ENCODE peak calls at places on chromosomes 16 and 17, in eight cellular contexts. One of them, this sample, is unnamed.

GRCh38 chr16:74747716-74748041 is 26.9 kb downstream of the FA2H start:
- DNase-seq in breast epithelium: no peak
- DNase-seq in suprapubic skin: no peak
- DNase-seq in vagina: no peak
- DNase-seq in stomach: no peak
- DNase-seq in endothelial cell of umbilical vein: no peak
- DNase-seq in spleen: peak
- DNase-seq in HCT116: no peak
- DNase-seq in this sample: no peak

GRCh38 chr17:20823890-20824289 is 218.9 kb downstream of the USP22 start:
- DNase-seq in breast epithelium: no peak
- DNase-seq in suprapubic skin: no peak
- DNase-seq in vagina: no peak
- DNase-seq in stomach: no peak
- DNase-seq in endothelial cell of umbilical vein: no peak
- DNase-seq in spleen: no peak
- DNase-seq in HCT116: no peak
- DNase-seq in this sample: no peak

GRCh38 chr17:17685775-17686291 is 4.6 kb downstream of the RAI1 start:
- DNase-seq in breast epithelium: no peak
- DNase-seq in suprapubic skin: no peak
- DNase-seq in vagina: no peak
- DNase-seq in stomach: peak
- DNase-seq in endothelial cell of umbilical vein: peak
- DNase-seq in spleen: no peak
- DNase-seq in HCT116: peak
- DNase-seq in this sample: peak

GRCh38 chr17:77264617-77265230 is 124.0 kb downstream of the SEC14L1 start:
- DNase-seq in breast epithelium: no peak
- DNase-seq in suprapubic skin: no peak
- DNase-seq in vagina: no peak
- DNase-seq in stomach: no peak
- DNase-seq in endothelial cell of umbilical vein: no peak
- DNase-seq in spleen: no peak
- DNase-seq in HCT116: no peak
- DNase-seq in this sample: no peak

GRCh38 chr16:80015566-80015965 is 415.0 kb upstream of the MAF start:
- DNase-seq in breast epithelium: no peak
- DNase-seq in suprapubic skin: no peak
- DNase-seq in vagina: no peak
- DNase-seq in stomach: no peak
- DNase-seq in endothelial cell of umbilical vein: no peak
- DNase-seq in spleen: no peak
- DNase-seq in HCT116: no peak
- DNase-seq in this sample: no peak

GRCh38 chr16:11871193-11871592 is 19.9 kb upstream of the RSL1D1 start:
- DNase-seq in breast epithelium: no peak
- DNase-seq in suprapubic skin: no peak
- DNase-seq in vagina: no peak
- DNase-seq in stomach: no peak
- DNase-seq in endothelial cell of umbilical vein: peak
- DNase-seq in spleen: no peak
- DNase-seq in HCT116: no peak
- DNase-seq in this sample: no peak

GRCh38 chr17:59893617-59894100 is 738 bp downstream of the RPS6KB1 start:
- DNase-seq in breast epithelium: no peak
- DNase-seq in suprapubic skin: no peak
- DNase-seq in vagina: no peak
- DNase-seq in stomach: no peak
- DNase-seq in endothelial cell of umbilical vein: peak
- DNase-seq in spleen: no peak
- DNase-seq in HCT116: no peak
- DNase-seq in this sample: no peak

GRCh38 chr17:56230660-56231059 is 77.4 kb downstream of the ANKFN1 start:
- DNase-seq in breast epithelium: no peak
- DNase-seq in suprapubic skin: no peak
- DNase-seq in vagina: no peak
- DNase-seq in stomach: no peak
- DNase-seq in endothelial cell of umbilical vein: no peak
- DNase-seq in spleen: no peak
- DNase-seq in HCT116: no peak
- DNase-seq in this sample: no peak

GRCh38 chr17:27506348-27507218 is 50.3 kb downstream of the KSR1 start:
- DNase-seq in breast epithelium: no peak
- DNase-seq in suprapubic skin: no peak
- DNase-seq in vagina: no peak
- DNase-seq in stomach: no peak
- DNase-seq in endothelial cell of umbilical vein: no peak
- DNase-seq in spleen: no peak
- DNase-seq in HCT116: no peak
- DNase-seq in this sample: no peak

GRCh38 chr16:12231666-12232065 is 255.1 kb downstream of the SNX29 start:
- DNase-seq in breast epithelium: no peak
- DNase-seq in suprapubic skin: no peak
- DNase-seq in vagina: no peak
- DNase-seq in stomach: no peak
- DNase-seq in endothelial cell of umbilical vein: peak
- DNase-seq in spleen: no peak
- DNase-seq in HCT116: no peak
- DNase-seq in this sample: no peak

GRCh38 chr17:78961571-78961970 is 18.2 kb downstream of the LGALS3BP start:
- DNase-seq in breast epithelium: no peak
- DNase-seq in suprapubic skin: no peak
- DNase-seq in vagina: no peak
- DNase-seq in stomach: no peak
- DNase-seq in endothelial cell of umbilical vein: no peak
- DNase-seq in spleen: no peak
- DNase-seq in HCT116: no peak
- DNase-seq in this sample: no peak

GRCh38 chr17:78959803-78960202 is 19.9 kb downstream of the LGALS3BP start:
- DNase-seq in breast epithelium: no peak
- DNase-seq in suprapubic skin: no peak
- DNase-seq in vagina: no peak
- DNase-seq in stomach: no peak
- DNase-seq in endothelial cell of umbilical vein: no peak
- DNase-seq in spleen: no peak
- DNase-seq in HCT116: no peak
- DNase-seq in this sample: no peak

GRCh38 chr17:78963378-78963777 is 16.3 kb downstream of the LGALS3BP start:
- DNase-seq in breast epithelium: no peak
- DNase-seq in suprapubic skin: no peak
- DNase-seq in vagina: no peak
- DNase-seq in stomach: no peak
- DNase-seq in endothelial cell of umbilical vein: no peak
- DNase-seq in spleen: no peak
- DNase-seq in HCT116: no peak
- DNase-seq in this sample: no peak

GRCh38 chr17:78960945-78961344 is 18.8 kb downstream of the LGALS3BP start:
- DNase-seq in breast epithelium: peak
- DNase-seq in suprapubic skin: no peak
- DNase-seq in vagina: no peak
- DNase-seq in stomach: peak
- DNase-seq in endothelial cell of umbilical vein: no peak
- DNase-seq in spleen: no peak
- DNase-seq in HCT116: no peak
- DNase-seq in this sample: no peak

GRCh38 chr17:78962345-78962983 is 17.3 kb downstream of the LGALS3BP start:
- DNase-seq in breast epithelium: no peak
- DNase-seq in suprapubic skin: no peak
- DNase-seq in vagina: no peak
- DNase-seq in stomach: peak
- DNase-seq in endothelial cell of umbilical vein: no peak
- DNase-seq in spleen: no peak
- DNase-seq in HCT116: peak
- DNase-seq in this sample: no peak
- H3K27ac ChIP-seq in breast epithelium: no peak
- H3K27ac ChIP-seq in suprapubic skin: no peak
- H3K27ac ChIP-seq in vagina: no peak
- H3K27ac ChIP-seq in stomach: no peak
- H3K27ac ChIP-seq in endothelial cell of umbilical vein: no peak
- H3K27ac ChIP-seq in spleen: no peak
- H3K27ac ChIP-seq in HCT116: no peak
- H3K27ac ChIP-seq in this sample: no peak

DNA sequence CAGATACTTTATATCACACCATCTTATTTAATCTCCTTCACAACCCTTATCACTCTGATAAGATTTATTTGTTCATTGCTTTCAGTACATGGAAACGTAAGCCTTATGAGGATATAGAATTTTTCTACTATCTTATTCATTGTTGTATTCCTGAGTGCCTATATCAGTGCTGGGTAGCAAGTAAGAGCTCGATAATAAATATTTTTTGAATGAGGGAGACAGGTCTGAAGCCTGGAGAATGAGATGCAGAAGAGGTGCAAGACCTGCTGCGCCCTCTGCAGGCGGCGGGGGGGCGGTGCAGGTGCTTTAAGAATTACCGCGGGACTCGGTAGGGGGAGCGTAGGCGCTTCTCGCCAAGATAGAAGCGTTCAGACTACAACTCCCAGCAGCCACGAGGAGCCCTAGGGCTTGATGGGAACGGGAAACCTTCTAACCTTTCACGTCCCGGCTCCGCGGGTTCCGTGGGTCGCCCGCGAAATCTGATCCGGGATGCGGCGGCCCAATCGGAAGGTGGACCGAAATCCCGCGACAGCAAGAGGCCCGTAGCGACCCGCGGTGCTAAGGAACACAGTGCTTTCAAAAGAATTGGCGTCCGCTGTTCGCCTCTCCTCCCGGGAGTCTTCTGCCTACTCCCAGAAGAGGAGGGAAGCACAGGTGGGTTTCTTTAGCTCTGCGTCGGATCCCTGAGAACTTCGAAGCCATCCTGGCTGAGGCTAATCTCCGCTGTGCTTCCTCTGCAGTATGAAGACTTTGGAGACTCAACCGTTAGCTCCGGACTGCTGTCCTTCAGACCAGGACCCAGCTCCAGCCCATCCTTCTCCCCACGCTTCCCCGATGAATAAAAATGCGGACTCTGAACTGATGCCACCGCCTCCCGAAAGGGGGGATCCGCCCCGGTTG is at the start of gene WRAP53:
- DNase-seq in breast epithelium: peak
- DNase-seq in suprapubic skin: peak
- DNase-seq in vagina: no peak
- DNase-seq in stomach: peak
- DNase-seq in endothelial cell of umbilical vein: peak
- DNase-seq in spleen: peak
- DNase-seq in HCT116: peak
- DNase-seq in this sample: peak
- TF ChIP-seq POLR2A in breast epithelium: no peak
- TF ChIP-seq POLR2A in suprapubic skin: no peak
- TF ChIP-seq POLR2A in vagina: no peak
- TF ChIP-seq POLR2A in stomach: no peak
- TF ChIP-seq POLR2A in endothelial cell of umbilical vein: peak
- TF ChIP-seq POLR2A in spleen: no peak
- TF ChIP-seq POLR2A in HCT116: peak
- TF ChIP-seq POLR2A in this sample: peak

GRCh38 chr17:65064452-65065019 is 8.0 kb upstream of the GNA13 start:
- DNase-seq in breast epithelium: peak
- DNase-seq in suprapubic skin: no peak
- DNase-seq in vagina: no peak
- DNase-seq in stomach: no peak
- DNase-seq in endothelial cell of umbilical vein: no peak
- DNase-seq in spleen: no peak
- DNase-seq in HCT116: no peak
- DNase-seq in this sample: peak

GRCh38 chr17:65060855-65061254 is 4.3 kb upstream of the GNA13 start:
- DNase-seq in breast epithelium: no peak
- DNase-seq in suprapubic skin: no peak
- DNase-seq in vagina: no peak
- DNase-seq in stomach: no peak
- DNase-seq in endothelial cell of umbilical vein: no peak
- DNase-seq in spleen: no peak
- DNase-seq in HCT116: no peak
- DNase-seq in this sample: no peak

GRCh38 chr17:65061621-65062020 is 5.1 kb upstream of the GNA13 start:
- DNase-seq in breast epithelium: no peak
- DNase-seq in suprapubic skin: no peak
- DNase-seq in vagina: no peak
- DNase-seq in stomach: no peak
- DNase-seq in endothelial cell of umbilical vein: no peak
- DNase-seq in spleen: no peak
- DNase-seq in HCT116: no peak
- DNase-seq in this sample: no peak

GRCh38 chr17:65058615-65059014 is 2.1 kb upstream of the GNA13 start:
- DNase-seq in breast epithelium: peak
- DNase-seq in suprapubic skin: no peak
- DNase-seq in vagina: no peak
- DNase-seq in stomach: peak
- DNase-seq in endothelial cell of umbilical vein: no peak
- DNase-seq in spleen: no peak
- DNase-seq in HCT116: no peak
- DNase-seq in this sample: peak

GRCh38 chr17:65062168-65062915 is 5.8 kb upstream of the GNA13 start:
- DNase-seq in breast epithelium: no peak
- DNase-seq in suprapubic skin: no peak
- DNase-seq in vagina: no peak
- DNase-seq in stomach: no peak
- DNase-seq in endothelial cell of umbilical vein: no peak
- DNase-seq in spleen: no peak
- DNase-seq in HCT116: no peak
- DNase-seq in this sample: no peak
- TF ChIP-seq POLR2AphosphoS5 in breast epithelium: no peak
- TF ChIP-seq POLR2AphosphoS5 in suprapubic skin: no peak
- TF ChIP-seq POLR2AphosphoS5 in vagina: peak
- TF ChIP-seq POLR2AphosphoS5 in stomach: no peak
- TF ChIP-seq POLR2AphosphoS5 in endothelial cell of umbilical vein: no peak
- TF ChIP-seq POLR2AphosphoS5 in spleen: peak
- TF ChIP-seq POLR2AphosphoS5 in HCT116: no peak
- TF ChIP-seq POLR2AphosphoS5 in this sample: peak

GRCh38 chr17:38691154-38691553 is 13.9 kb upstream of the MLLT6 start:
- DNase-seq in breast epithelium: no peak
- DNase-seq in suprapubic skin: no peak
- DNase-seq in vagina: no peak
- DNase-seq in stomach: no peak
- DNase-seq in endothelial cell of umbilical vein: no peak
- DNase-seq in spleen: no peak
- DNase-seq in HCT116: no peak
- DNase-seq in this sample: no peak

GRCh38 chr17:38697061-38697820 is 7.8 kb upstream of the MLLT6 start:
- DNase-seq in breast epithelium: no peak
- DNase-seq in suprapubic skin: no peak
- DNase-seq in vagina: no peak
- DNase-seq in stomach: no peak
- DNase-seq in endothelial cell of umbilical vein: no peak
- DNase-seq in spleen: no peak
- DNase-seq in HCT116: no peak
- DNase-seq in this sample: no peak

DNA sequence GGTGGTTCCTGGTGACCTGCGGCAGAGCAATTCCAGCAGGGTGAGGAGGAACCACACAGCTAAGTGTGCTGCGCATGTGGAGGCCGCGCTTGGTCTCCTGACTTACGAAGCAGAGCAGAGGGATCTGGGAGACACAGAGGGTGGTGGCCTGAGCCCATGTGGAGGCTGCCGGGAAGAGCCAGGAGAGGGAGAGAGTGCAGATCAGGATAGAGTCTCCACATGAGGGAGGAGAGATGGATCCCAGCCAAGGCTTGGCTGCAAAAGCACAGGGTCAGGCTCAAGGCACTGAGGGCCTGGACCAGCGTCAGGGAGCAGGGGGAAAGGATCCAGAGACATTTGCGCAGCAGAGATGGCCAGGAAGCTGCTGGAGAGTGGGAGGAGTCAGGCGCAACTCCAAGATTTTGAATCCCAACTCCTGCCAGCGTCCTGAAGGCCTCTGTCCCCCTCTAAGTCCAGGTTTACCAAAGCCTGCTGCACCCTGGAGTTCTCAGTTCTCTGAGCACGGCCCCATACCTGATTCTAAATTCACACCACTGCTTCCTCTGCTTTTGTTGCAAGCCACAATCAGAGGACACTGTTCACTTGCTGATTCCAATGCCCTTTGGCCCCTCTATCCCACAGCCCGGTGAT is 11.3 kb upstream of the MLLT6 start:
- DNase-seq in breast epithelium: peak
- DNase-seq in suprapubic skin: peak
- DNase-seq in vagina: no peak
- DNase-seq in stomach: peak
- DNase-seq in endothelial cell of umbilical vein: no peak
- DNase-seq in spleen: peak
- DNase-seq in HCT116: no peak
- DNase-seq in this sample: peak
- H3K27ac ChIP-seq in breast epithelium: peak
- H3K27ac ChIP-seq in suprapubic skin: peak
- H3K27ac ChIP-seq in vagina: peak
- H3K27ac ChIP-seq in stomach: peak
- H3K27ac ChIP-seq in endothelial cell of umbilical vein: no peak
- H3K27ac ChIP-seq in spleen: peak
- H3K27ac ChIP-seq in HCT116: no peak
- H3K27ac ChIP-seq in this sample: peak

This sample was measured in prostate gland.